ENCODE peak calls at places on chromosome 17, in six cellular contexts. One of them, this sample, is unnamed.

GRCh38 chr17:17683710-17684365 is 2.6 kb downstream of the RAI1 start:
- DNase-seq in DMS 273 treated with DMSO at 0.1 percent for 48 hours: no peak
- DNase-seq in heart left ventricle: no peak
- DNase-seq in mucosa of gallbladder: no peak
- DNase-seq in AG04450: no peak
- DNase-seq in fibroblast of lung: no peak
- DNase-seq in this sample: no peak

GRCh38 chr17:65741690-65742089 is 180.2 kb upstream of the AXIN2 start:
- DNase-seq in DMS 273 treated with DMSO at 0.1 percent for 48 hours: no peak
- DNase-seq in heart left ventricle: no peak
- DNase-seq in mucosa of gallbladder: no peak
- DNase-seq in AG04450: no peak
- DNase-seq in fibroblast of lung: no peak
- DNase-seq in this sample: no peak

GRCh38 chr17:41308251-41308917 is 725 bp downstream of the KRTAP16-1 start:
- DNase-seq in DMS 273 treated with DMSO at 0.1 percent for 48 hours: peak; percentile 89
- DNase-seq in heart left ventricle: no peak
- DNase-seq in mucosa of gallbladder: peak; percentile 21
- DNase-seq in AG04450: no peak
- DNase-seq in fibroblast of lung: no peak
- DNase-seq in this sample: no peak

GRCh38 chr17:45782889-45783592 is 1.1 kb upstream of the CRHR1 start:
- DNase-seq in DMS 273 treated with DMSO at 0.1 percent for 48 hours: no peak
- DNase-seq in heart left ventricle: no peak
- DNase-seq in mucosa of gallbladder: no peak
- DNase-seq in AG04450: no peak
- DNase-seq in fibroblast of lung: no peak
- DNase-seq in this sample: no peak

GRCh38 chr17:38603786-38604478 is 1.8 kb downstream of the SRCIN1 start:
- DNase-seq in DMS 273 treated with DMSO at 0.1 percent for 48 hours: no peak
- DNase-seq in heart left ventricle: no peak
- DNase-seq in mucosa of gallbladder: no peak
- DNase-seq in AG04450: no peak
- DNase-seq in fibroblast of lung: no peak
- DNase-seq in this sample: no peak

GRCh38 chr17:38728290-38728831 is 1.8 kb upstream of the CISD3 start:
- DNase-seq in DMS 273 treated with DMSO at 0.1 percent for 48 hours: no peak
- DNase-seq in heart left ventricle: no peak
- DNase-seq in mucosa of gallbladder: no peak
- DNase-seq in AG04450: no peak
- DNase-seq in fibroblast of lung: no peak
- DNase-seq in this sample: no peak

GRCh38 chr17:9177212-9177611 is 155.9 kb downstream of the NTN1 start:
- DNase-seq in DMS 273 treated with DMSO at 0.1 percent for 48 hours: no peak
- DNase-seq in heart left ventricle: no peak
- DNase-seq in mucosa of gallbladder: no peak
- DNase-seq in AG04450: no peak
- DNase-seq in fibroblast of lung: no peak
- DNase-seq in this sample: no peak

GRCh38 chr17:48440660-48441059 is 10.6 kb upstream of the SKAP1 start:
- DNase-seq in DMS 273 treated with DMSO at 0.1 percent for 48 hours: no peak
- DNase-seq in heart left ventricle: no peak
- DNase-seq in mucosa of gallbladder: no peak
- DNase-seq in AG04450: no peak
- DNase-seq in fibroblast of lung: no peak
- DNase-seq in this sample: no peak